ENCODE peak calls at places on chromosomes 13 and 19, in four cellular contexts. One of them, this sample, is unnamed.

GRCh38 chr19:50162988-50163387 is at the start of gene IZUMO2:
- DNase-seq in GM12878: no peak
- DNase-seq in K562: peak
- DNase-seq in HepG2: no peak
- DNase-seq in this sample: no peak

GRCh38 chr19:10207026-10207425 is 12.3 kb upstream of the DNMT1 start:
- DNase-seq in K562: no peak
- DNase-seq in HepG2: no peak
- DNase-seq in GM12878: no peak
- DNase-seq in this sample: no peak

GRCh38 chr19:43966079-43966694 is 15.2 kb downstream of the ZNF221 start:
- DNase-seq in K562: no peak
- DNase-seq in GM12878: no peak
- DNase-seq in HepG2: no peak
- DNase-seq in this sample: no peak

GRCh38 chr19:16037424-16038195 is 38.7 kb upstream of the TPM4 start:
- DNase-seq in K562: no peak
- DNase-seq in HepG2: no peak
- DNase-seq in GM12878: no peak
- DNase-seq in this sample: no peak

GRCh38 chr13:33405371-33405770 is 119.8 kb upstream of the STARD13 start:
- DNase-seq in HepG2: no peak
- DNase-seq in GM12878: no peak
- DNase-seq in K562: no peak
- DNase-seq in this sample: no peak

GRCh38 chr19:43699506-43700367 is 16.1 kb upstream of the IRGC start:
- DNase-seq in K562: no peak
- DNase-seq in HepG2: no peak
- DNase-seq in GM12878: no peak
- DNase-seq in this sample: no peak

GRCh38 chr19:5590151-5590864 is 22.6 kb upstream of the TINCR start:
- DNase-seq in HepG2: no peak
- DNase-seq in GM12878: no peak
- DNase-seq in K562: no peak
- DNase-seq in this sample: no peak

GRCh38 chr13:108402850-108403249 is 133.3 kb downstream of the TNFSF13B start:
- DNase-seq in HepG2: no peak
- DNase-seq in K562: no peak
- DNase-seq in GM12878: no peak
- DNase-seq in this sample: no peak

GRCh38 chr13:74103970-74104555 is 30.1 kb downstream of the KLF12 start:
- DNase-seq in K562: no peak
- DNase-seq in GM12878: no peak
- DNase-seq in HepG2: no peak
- DNase-seq in this sample: no peak

GRCh38 chr13:29496241-29496712 is 99.2 kb downstream of the SLC7A1 start:
- DNase-seq in HepG2: no peak
- DNase-seq in K562: no peak
- DNase-seq in GM12878: no peak
- DNase-seq in this sample: no peak

GRCh38 chr19:4049432-4049831 is 17.3 kb downstream of the ZBTB7A start:
- DNase-seq in GM12878: no peak
- DNase-seq in K562: no peak
- DNase-seq in HepG2: no peak
- DNase-seq in this sample: no peak

GRCh38 chr19:4622695-4623421 is 16.5 kb upstream of the TNFAIP8L1 start:
- DNase-seq in GM12878: no peak
- DNase-seq in K562: peak
- DNase-seq in HepG2: peak
- DNase-seq in this sample: no peak

GRCh38 chr13:110592670-110593069 is 22.7 kb upstream of the NAXD start:
- DNase-seq in K562: no peak
- DNase-seq in GM12878: no peak
- DNase-seq in HepG2: no peak
- DNase-seq in this sample: no peak

GRCh38 chr19:1457031-1457739 is 7.3 kb downstream of the APC2 start:
- DNase-seq in GM12878: no peak
- DNase-seq in K562: no peak
- DNase-seq in HepG2: no peak
- DNase-seq in this sample: no peak

GRCh38 chr19:16343156-16343555 is 18.5 kb downstream of the KLF2 start:
- DNase-seq in GM12878: no peak
- DNase-seq in HepG2: no peak
- DNase-seq in K562: no peak
- DNase-seq in this sample: no peak

GRCh38 chr13:74452881-74453280 is 318.7 kb upstream of the KLF12 start:
- DNase-seq in K562: no peak
- DNase-seq in HepG2: no peak
- DNase-seq in GM12878: no peak
- DNase-seq in this sample: no peak

GRCh38 chr13:78045916-78046315 is 127.3 kb upstream of the EDNRB start:
- DNase-seq in GM12878: no peak
- DNase-seq in K562: no peak
- DNase-seq in HepG2: no peak
- DNase-seq in this sample: no peak

GRCh38 chr13:64924401-64924800 is 2305.7 kb downstream of the PCDH9 start:
- DNase-seq in GM12878: no peak
- DNase-seq in K562: no peak
- DNase-seq in HepG2: no peak
- DNase-seq in this sample: no peak

GRCh38 chr13:97586941-97587340 is 153.0 kb downstream of the RAP2A start:
- DNase-seq in HepG2: no peak
- DNase-seq in GM12878: no peak
- DNase-seq in K562: no peak
- DNase-seq in this sample: no peak

GRCh38 chr13:24251525-24251924 is 57.9 kb upstream of the C1QTNF9 start:
- DNase-seq in K562: no peak
- DNase-seq in GM12878: no peak
- DNase-seq in HepG2: no peak
- DNase-seq in this sample: no peak

GRCh38 chr13:95100525-95101121 is 200.6 kb downstream of the ABCC4 start:
- DNase-seq in HepG2: peak
- DNase-seq in GM12878: peak
- DNase-seq in K562: no peak
- DNase-seq in this sample: peak

DNA sequence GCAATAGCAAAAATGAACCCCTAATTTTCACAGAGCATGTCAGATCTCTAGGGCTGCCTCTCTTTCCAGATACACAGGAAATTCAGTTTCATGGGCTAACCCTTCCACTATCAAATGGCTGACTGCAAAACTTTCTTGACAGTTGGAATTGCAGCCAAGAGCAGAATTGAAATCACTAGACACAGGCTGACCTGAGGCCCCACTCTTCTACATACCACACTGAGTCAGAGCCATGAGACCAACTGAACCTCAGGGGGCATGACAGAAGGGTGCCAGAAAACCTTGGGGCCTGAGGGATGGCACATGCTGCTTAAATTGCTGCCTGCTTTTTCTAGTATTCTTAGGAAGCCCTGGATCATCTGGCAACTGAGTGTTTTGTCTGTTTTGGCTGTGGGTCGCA is 1.7 kb upstream of the DLEU7 start:
- DNase-seq in K562: no peak
- DNase-seq in HepG2: no peak
- DNase-seq in GM12878: no peak
- DNase-seq in this sample: no peak
- TF ChIP-seq HDAC2 in K562: no peak
- TF ChIP-seq HDAC2 in HepG2: no peak
- TF ChIP-seq HDAC2 in GM12878: no peak
- TF ChIP-seq HDAC2 in this sample: no peak

DNA sequence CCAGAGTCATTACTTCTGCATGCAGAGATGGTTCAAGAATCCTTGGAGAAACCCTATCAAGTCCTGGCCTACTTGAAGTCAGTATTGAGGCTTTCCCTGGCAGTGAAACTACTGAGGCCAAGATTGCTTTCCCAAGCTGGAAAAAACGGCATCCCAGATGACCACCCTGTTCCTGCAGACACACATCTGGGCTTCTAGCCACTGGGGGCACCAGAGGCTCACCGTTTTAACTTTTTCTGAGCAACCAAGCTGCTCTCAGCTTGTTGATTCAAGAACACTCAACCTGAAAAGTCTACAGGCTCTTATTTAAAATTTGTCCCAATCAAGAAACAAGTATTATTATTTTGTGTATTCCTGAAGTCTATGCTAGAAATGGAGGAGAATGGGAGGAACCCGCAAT is 66.6 kb downstream of the SPRYD7 start:
- DNase-seq in HepG2: peak
- DNase-seq in GM12878: no peak
- DNase-seq in K562: peak
- DNase-seq in this sample: no peak
- TF ChIP-seq POLR2AphosphoS2 in HepG2: no peak
- TF ChIP-seq POLR2AphosphoS2 in GM12878: no peak
- TF ChIP-seq POLR2AphosphoS2 in K562: no peak
- TF ChIP-seq POLR2AphosphoS2 in this sample: no peak

GRCh38 chr19:34120846-34121639 is 51.3 kb upstream of the LSM14A start:
- DNase-seq in HepG2: peak
- DNase-seq in GM12878: no peak
- DNase-seq in K562: peak
- DNase-seq in this sample: peak

GRCh38 chr19:34128558-34129250 is 43.6 kb upstream of the LSM14A start:
- DNase-seq in GM12878: no peak
- DNase-seq in HepG2: no peak
- DNase-seq in K562: no peak
- DNase-seq in this sample: no peak

GRCh38 chr19:34126966-34127365 is 45.3 kb upstream of the LSM14A start:
- DNase-seq in HepG2: no peak
- DNase-seq in K562: no peak
- DNase-seq in GM12878: no peak
- DNase-seq in this sample: no peak

GRCh38 chr19:34118879-34119748 is 53.2 kb upstream of the LSM14A start:
- DNase-seq in GM12878: no peak
- DNase-seq in K562: no peak
- DNase-seq in HepG2: no peak
- DNase-seq in this sample: no peak

DNA sequence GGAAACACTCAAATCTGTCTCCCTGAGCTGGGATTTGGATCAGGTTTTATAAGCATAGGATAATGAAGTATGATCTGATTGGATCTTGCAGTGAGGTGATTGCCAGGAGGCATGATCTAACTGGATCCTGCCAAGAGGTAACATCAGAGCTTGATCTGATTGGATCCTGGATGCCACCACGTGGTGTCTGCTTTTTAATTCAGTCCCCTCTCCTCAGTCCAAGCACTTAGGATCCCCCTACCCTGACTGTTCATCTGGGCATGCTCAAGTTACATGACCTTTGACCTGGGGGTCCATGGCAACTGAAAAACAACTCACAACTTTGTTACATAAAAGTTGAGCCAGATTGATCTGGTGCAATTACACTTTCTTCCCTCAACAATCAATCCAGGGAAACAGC is 47.5 kb upstream of the LSM14A start:
- DNase-seq in GM12878: no peak
- DNase-seq in HepG2: peak
- DNase-seq in K562: no peak
- DNase-seq in this sample: peak
- TF ChIP-seq RAD21 in GM12878: no peak
- TF ChIP-seq RAD21 in HepG2: no peak
- TF ChIP-seq RAD21 in K562: no peak
- TF ChIP-seq RAD21 in this sample: no peak

GRCh38 chr19:45439569-45440258 is 16.0 kb upstream of the ERCC1 start:
- DNase-seq in K562: peak
- DNase-seq in HepG2: no peak
- DNase-seq in GM12878: no peak
- DNase-seq in this sample: peak
- TF ChIP-seq HDAC2 in K562: no peak
- TF ChIP-seq HDAC2 in HepG2: no peak
- TF ChIP-seq HDAC2 in GM12878: no peak
- TF ChIP-seq HDAC2 in this sample: no peak

GRCh38 chr19:7917292-7918061 is 2.7 kb upstream of the SNAPC2 start:
- DNase-seq in K562: no peak
- DNase-seq in HepG2: no peak
- DNase-seq in GM12878: no peak
- DNase-seq in this sample: peak
- TF ChIP-seq POLR2AphosphoS2 in K562: no peak
- TF ChIP-seq POLR2AphosphoS2 in HepG2: no peak
- TF ChIP-seq POLR2AphosphoS2 in GM12878: no peak
- TF ChIP-seq POLR2AphosphoS2 in this sample: no peak

GRCh38 chr13:107203146-107203847 is 635.4 kb upstream of the ARGLU1 start:
- DNase-seq in K562: peak
- DNase-seq in GM12878: no peak
- DNase-seq in HepG2: peak
- DNase-seq in this sample: peak
- TF ChIP-seq RAD21 in K562: no peak
- TF ChIP-seq RAD21 in GM12878: peak
- TF ChIP-seq RAD21 in HepG2: no peak
- TF ChIP-seq RAD21 in this sample: no peak

GRCh38 chr13:113857531-113858195 is 6.2 kb downstream of the GAS6 start:
- DNase-seq in GM12878: no peak
- DNase-seq in K562: no peak
- DNase-seq in HepG2: no peak
- DNase-seq in this sample: no peak
- TF ChIP-seq HDAC2 in GM12878: no peak
- TF ChIP-seq HDAC2 in K562: no peak
- TF ChIP-seq HDAC2 in HepG2: no peak
- TF ChIP-seq HDAC2 in this sample: no peak

This sample was measured in A549.